ENCODE peak calls at places on chromosome 5, in ten cellular contexts. G is testis, O is hepatocyte, M is Karpas-422, L is psoas muscle, W is adipocyte, C is sigmoid colon, V is lower lobe of right lung, U is kidney, T is uterus. P is an unnamed sample.

GRCh38 chr5:67998709-67999251 is 216.8 kb upstream of the PIK3R1 start:
- DNase-seq in G (peak; percentile 59), O (no peak), M (no peak), L (peak; percentile 40), W (no peak), C (peak; percentile 81), V (peak; percentile 77), U (peak; percentile 75), T (peak; percentile 30), P (peak; percentile 80)

GRCh38 chr5:101942321-101942882 is 353.7 kb downstream of the SLCO4C1 start:
- DNase-seq in G (peak; percentile 48), O (peak; percentile 66), M (peak; percentile 75), L (no peak), W (peak; percentile 1), C (no peak), V (no peak), U (no peak), T (no peak), P (no peak)

GRCh38 chr5:103674739-103675138 is 112.2 kb upstream of the NUDT12 start:
- DNase-seq in G (no peak), O (no peak), M (no peak), L (no peak), W (peak; percentile 71), C (no peak), V (no peak), U (no peak), T (no peak), P (no peak)

GRCh38 chr5:167244583-167244982 is 1046.9 kb upstream of the WWC1 start:
- DNase-seq in G (no peak), O (peak; percentile 34), M (no peak), L (no peak), W (peak; percentile 6), C (no peak), V (no peak), U (no peak), T (no peak), P (no peak)

GRCh38 chr5:56648460-56649034 is 166.8 kb upstream of the MAP3K1 start:
- DNase-seq in G (no peak), O (no peak), M (no peak), L (no peak), W (no peak), C (no peak), V (no peak), U (no peak), T (no peak), P (no peak)

GRCh38 chr5:136036293-136036911 is 7.6 kb downstream of the TGFBI start:
- DNase-seq in G (no peak), O (no peak), M (no peak), L (no peak), W (no peak), C (peak; percentile 35), V (no peak), U (no peak), T (no peak), P (peak; percentile 3)

GRCh38 chr5:139204196-139204595 is 6.0 kb upstream of the SIL1 start:
- DNase-seq in G (no peak), O (no peak), M (no peak), L (no peak), W (no peak), C (no peak), V (no peak), U (no peak), T (no peak), P (no peak)

GRCh38 chr5:178793156-178793555 is 62.7 kb upstream of the ZNF354A start:
- DNase-seq in G (peak; percentile 45), O (peak; percentile 39), M (peak; percentile 71), L (no peak), W (no peak), C (peak; percentile 43), V (no peak), U (no peak), T (no peak), P (no peak)

GRCh38 chr5:166845044-166845443 is 1446.4 kb upstream of the WWC1 start:
- DNase-seq in G (peak; percentile 28), O (peak; percentile 63), M (no peak), L (no peak), W (peak; percentile 33), C (no peak), V (no peak), U (no peak), T (no peak), P (no peak)

GRCh38 chr5:86665984-86666760 is 48.4 kb downstream of the COX7C start:
- DNase-seq in G (peak; percentile 19), O (no peak), M (no peak), L (no peak), W (no peak), C (no peak), V (no peak), U (no peak), T (no peak), P (peak; percentile 71)

DNA sequence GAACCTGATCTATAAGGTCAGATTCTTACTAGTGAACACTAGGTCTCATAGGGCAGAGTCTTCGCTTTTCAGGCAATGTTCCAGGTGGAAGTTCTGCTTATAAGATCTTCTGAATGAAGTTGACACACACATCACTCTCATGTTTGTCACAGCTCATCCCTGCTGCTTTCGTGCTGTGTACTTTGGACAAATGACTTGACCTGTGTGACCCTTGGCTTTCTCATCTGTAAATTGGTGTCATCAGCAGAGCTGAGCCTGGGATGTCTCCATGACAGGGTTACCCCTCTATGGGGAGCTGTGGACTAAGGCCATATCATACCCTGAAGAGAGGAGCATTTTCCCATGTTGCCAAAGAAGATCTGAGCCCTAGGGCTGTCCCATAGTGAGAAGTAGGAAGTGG is 2.8 kb downstream of the DELE1 start:
- DNase-seq in G (no peak), O (no peak), M (no peak), L (no peak), W (no peak), C (peak; percentile 10), V (no peak), U (no peak), T (no peak), P (no peak)
- H3K4me1 ChIP-seq in G (peaks cover 6% of the 10 kb centered on the region), O (peaks cover 15% of the 10 kb centered on the region), M (peaks cover 12% of the 10 kb centered on the region), L (peaks cover 18% of the 10 kb centered on the region), W (peaks cover 13% of the 10 kb centered on the region), C (peaks cover 14% of the 10 kb centered on the region), V (peaks cover 41% of the 10 kb centered on the region), U (peaks cover 4% of the 10 kb centered on the region), T (peaks cover 5% of the 10 kb centered on the region), P (peaks cover 22% of the 10 kb centered on the region)

GRCh38 chr5:32018476-32019436 is 155.4 kb downstream of the GOLPH3 start:
- DNase-seq in G (no peak), O (no peak), M (no peak), L (no peak), W (no peak), C (peak; percentile 42), V (no peak), U (no peak), T (no peak), P (peak; percentile 62)

GRCh38 chr5:32020971-32021370 is 153.1 kb downstream of the GOLPH3 start:
- DNase-seq in G (no peak), O (no peak), M (no peak), L (no peak), W (no peak), C (no peak), V (no peak), U (no peak), T (no peak), P (peak; percentile 3)

GRCh38 chr5:32021771-32022170 is 152.3 kb downstream of the GOLPH3 start:
- DNase-seq in G (peak; percentile 60), O (no peak), M (no peak), L (no peak), W (no peak), C (no peak), V (no peak), U (no peak), T (no peak), P (peak; percentile 30)

GRCh38 chr5:32017638-32018429 is 156.3 kb downstream of the GOLPH3 start:
- DNase-seq in G (peak; percentile 49), O (no peak), M (no peak), L (no peak), W (no peak), C (peak; percentile 69), V (no peak), U (no peak), T (peak; percentile 50), P (peak; percentile 50)

DNA sequence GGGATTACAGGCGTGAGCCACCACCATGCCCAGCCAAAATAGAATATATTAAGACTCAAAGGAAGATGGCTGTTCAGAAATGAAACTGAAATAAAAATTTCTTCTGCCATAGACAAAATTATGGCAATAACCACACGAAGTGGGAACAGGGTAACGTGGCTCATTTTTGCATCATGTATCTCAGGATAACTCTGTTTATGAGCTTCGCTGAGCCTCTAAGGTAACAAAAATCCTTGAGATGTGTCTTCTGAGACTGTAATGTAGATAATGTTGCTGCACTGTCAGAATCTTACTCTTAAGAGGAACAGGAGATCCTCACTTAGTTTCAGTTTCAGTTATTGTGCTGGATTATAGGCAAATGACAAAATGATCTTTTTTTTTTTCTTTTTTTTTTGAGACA is 153.8 kb downstream of the GOLPH3 start:
- DNase-seq in G (no peak), O (no peak), M (peak; percentile 61), L (no peak), W (no peak), C (no peak), V (no peak), U (no peak), T (no peak), P (no peak)
- H3K4me3 ChIP-seq in G (no peak overlapping the region), O (no peak overlapping the region), M (peak overlapping the region; percentile 48), L (no peak overlapping the region), W (peak overlapping the region; percentile 42), C (no peak overlapping the region), V (peak overlapping the region; percentile 40), U (peak overlapping the region; percentile 48), T (no peak overlapping the region), P (no peak overlapping the region)

DNA sequence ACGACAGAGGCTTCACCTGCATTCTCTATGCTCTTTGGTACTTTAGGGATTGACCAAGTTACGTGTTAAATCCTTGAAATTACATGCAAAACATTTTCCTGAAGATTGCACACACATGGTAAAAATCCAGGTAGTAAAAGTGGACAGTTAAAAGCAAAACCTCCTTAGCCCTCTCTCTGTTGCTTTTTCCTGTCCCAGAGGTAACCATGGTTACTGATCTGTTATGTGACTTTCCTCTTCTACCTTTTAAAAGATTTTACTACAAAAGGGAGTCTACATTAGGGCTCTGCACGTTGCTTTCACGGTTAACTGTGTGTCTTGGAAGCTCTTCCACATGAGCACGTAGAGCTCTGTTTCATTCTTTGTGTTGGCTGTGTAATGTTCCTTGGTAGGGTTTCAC is 97.0 kb downstream of the PPARGC1B start:
- DNase-seq in G (no peak), O (no peak), M (no peak), L (no peak), W (no peak), C (no peak), V (no peak), U (no peak), T (no peak), P (no peak)
- H3K4me1 ChIP-seq in G (peaks cover 16% of the 10 kb centered on the region), O (peaks cover 5% of the 10 kb centered on the region), M (peaks cover 15% of the 10 kb centered on the region), L (peaks cover 71% of the 10 kb centered on the region), W (peaks cover 4% of the 10 kb centered on the region), C (peaks cover 63% of the 10 kb centered on the region), V (no peaks in the 10 kb centered on the region), U (peaks cover 9% of the 10 kb centered on the region), T (peaks cover 13% of the 10 kb centered on the region), P (peaks cover 7% of the 10 kb centered on the region)

DNA sequence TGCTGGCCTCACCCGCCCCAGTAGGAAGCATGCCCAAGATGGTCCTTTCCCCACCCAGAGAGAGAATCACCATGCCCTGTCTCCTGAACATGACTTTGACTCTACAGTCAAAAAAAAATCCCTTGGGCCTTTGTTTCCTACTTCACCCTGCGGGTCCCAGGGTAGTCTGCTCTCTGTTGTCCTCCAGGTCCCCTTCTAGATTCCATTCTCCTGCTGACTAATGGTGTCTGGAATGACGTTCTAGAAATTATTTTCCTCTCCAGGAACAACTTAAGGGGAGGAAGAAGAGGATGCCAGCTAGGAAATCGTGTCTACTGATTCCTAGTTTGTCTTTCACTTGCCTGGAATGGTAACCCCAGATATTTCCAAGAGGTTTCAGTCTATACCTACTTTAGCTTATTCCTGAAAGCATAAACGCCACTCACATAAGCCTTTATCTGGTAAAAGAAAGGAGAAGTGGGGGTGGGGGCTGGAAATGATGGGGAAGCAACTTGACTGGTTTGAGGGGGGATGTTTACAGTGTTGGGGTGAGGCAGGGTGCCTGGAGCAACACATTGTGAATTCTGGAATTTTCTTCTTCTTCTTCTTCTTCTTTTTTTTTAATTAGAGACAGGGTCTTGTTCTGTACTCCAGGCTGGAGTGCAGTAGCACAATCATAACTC is 93.9 kb downstream of the SNX18 start:
- DNase-seq in G (no peak), O (no peak), M (no peak), L (no peak), W (peak; percentile 45), C (no peak), V (no peak), U (no peak), T (no peak), P (no peak)
- H3K4me3 ChIP-seq in G (no peak overlapping the region), O (no peak overlapping the region), M (no peak overlapping the region), L (no peak overlapping the region), W (no peak overlapping the region), C (no peak overlapping the region), V (no peak overlapping the region), U (no peak overlapping the region), T (no peak overlapping the region), P (no peak overlapping the region)